ENCODE peak calls at places on chromosomes 2 and 18, in eight cellular contexts. One of them, this sample, is unnamed.

GRCh38 chr2:152542995-152543481 is 174.2 kb downstream of the PRPF40A start:
- DNase-seq in NCI-H2029: no peak
- DNase-seq in mucosa of descending colon: no peak
- DNase-seq in AG04450: peak
- DNase-seq in fibroblast of lung: peak
- DNase-seq in hypothalamus: no peak
- DNase-seq in Caki2: peak
- DNase-seq in T1000: peak
- DNase-seq in this sample: no peak

GRCh38 chr2:222433381-222434173 is 9.2 kb downstream of the SGPP2 start:
- DNase-seq in T1000: no peak
- DNase-seq in mucosa of descending colon: no peak
- DNase-seq in hypothalamus: no peak
- DNase-seq in fibroblast of lung: no peak
- DNase-seq in AG04450: no peak
- DNase-seq in NCI-H2029: peak
- DNase-seq in Caki2: peak
- DNase-seq in this sample: peak

GRCh38 chr2:201465524-201465971 is 14.0 kb downstream of the STRADB start:
- DNase-seq in mucosa of descending colon: no peak
- DNase-seq in fibroblast of lung: no peak
- DNase-seq in Caki2: no peak
- DNase-seq in hypothalamus: peak
- DNase-seq in T1000: no peak
- DNase-seq in AG04450: no peak
- DNase-seq in NCI-H2029: no peak
- DNase-seq in this sample: no peak

GRCh38 chr18:75533954-75534353 is 106.5 kb upstream of the SMIM21 start:
- DNase-seq in T1000: no peak
- DNase-seq in AG04450: no peak
- DNase-seq in hypothalamus: no peak
- DNase-seq in mucosa of descending colon: no peak
- DNase-seq in fibroblast of lung: peak
- DNase-seq in NCI-H2029: no peak
- DNase-seq in Caki2: no peak
- DNase-seq in this sample: no peak

GRCh38 chr2:48844418-48845155 is 89.1 kb upstream of the LHCGR start:
- DNase-seq in hypothalamus: no peak
- DNase-seq in fibroblast of lung: peak
- DNase-seq in T1000: no peak
- DNase-seq in Caki2: no peak
- DNase-seq in NCI-H2029: no peak
- DNase-seq in mucosa of descending colon: no peak
- DNase-seq in AG04450: peak
- DNase-seq in this sample: no peak

GRCh38 chr18:61926532-61926931 is 33.7 kb upstream of the RNF152 start:
- DNase-seq in mucosa of descending colon: no peak
- DNase-seq in NCI-H2029: no peak
- DNase-seq in hypothalamus: no peak
- DNase-seq in fibroblast of lung: no peak
- DNase-seq in Caki2: no peak
- DNase-seq in AG04450: no peak
- DNase-seq in T1000: no peak
- DNase-seq in this sample: no peak

GRCh38 chr18:46481847-46482245 is 175.2 kb downstream of the LOXHD1 start:
- DNase-seq in AG04450: no peak
- DNase-seq in fibroblast of lung: peak
- DNase-seq in NCI-H2029: no peak
- DNase-seq in T1000: no peak
- DNase-seq in mucosa of descending colon: no peak
- DNase-seq in Caki2: no peak
- DNase-seq in hypothalamus: no peak
- DNase-seq in this sample: no peak

GRCh38 chr18:55031979-55032378 is 72.7 kb upstream of the CCDC68 start:
- DNase-seq in T1000: no peak
- DNase-seq in mucosa of descending colon: no peak
- DNase-seq in Caki2: no peak
- DNase-seq in AG04450: no peak
- DNase-seq in NCI-H2029: no peak
- DNase-seq in hypothalamus: no peak
- DNase-seq in fibroblast of lung: no peak
- DNase-seq in this sample: no peak

GRCh38 chr2:9984217-9984739 is 32.8 kb downstream of the GRHL1 start:
- DNase-seq in mucosa of descending colon: no peak
- DNase-seq in T1000: no peak
- DNase-seq in NCI-H2029: peak
- DNase-seq in hypothalamus: peak
- DNase-seq in Caki2: peak
- DNase-seq in fibroblast of lung: peak
- DNase-seq in AG04450: no peak
- DNase-seq in this sample: no peak

GRCh38 chr2:229226372-229226771 is 44.7 kb downstream of the PID1 start:
- DNase-seq in mucosa of descending colon: no peak
- DNase-seq in T1000: no peak
- DNase-seq in AG04450: no peak
- DNase-seq in fibroblast of lung: no peak
- DNase-seq in Caki2: no peak
- DNase-seq in hypothalamus: no peak
- DNase-seq in NCI-H2029: no peak
- DNase-seq in this sample: no peak

GRCh38 chr2:86017901-86018896 is 87.5 kb downstream of the POLR1A start:
- DNase-seq in AG04450: no peak
- DNase-seq in NCI-H2029: no peak
- DNase-seq in mucosa of descending colon: no peak
- DNase-seq in Caki2: peak
- DNase-seq in T1000: no peak
- DNase-seq in hypothalamus: no peak
- DNase-seq in fibroblast of lung: peak
- DNase-seq in this sample: no peak

GRCh38 chr2:218402491-218402901 is 2.8 kb downstream of the CTDSP1 start:
- DNase-seq in T1000: no peak
- DNase-seq in AG04450: no peak
- DNase-seq in mucosa of descending colon: no peak
- DNase-seq in Caki2: no peak
- DNase-seq in fibroblast of lung: no peak
- DNase-seq in hypothalamus: no peak
- DNase-seq in NCI-H2029: no peak
- DNase-seq in this sample: no peak

GRCh38 chr18:62399781-62400308 is 74.7 kb downstream of the TNFRSF11A start:
- DNase-seq in mucosa of descending colon: peak
- DNase-seq in Caki2: no peak
- DNase-seq in T1000: no peak
- DNase-seq in hypothalamus: no peak
- DNase-seq in AG04450: no peak
- DNase-seq in NCI-H2029: peak
- DNase-seq in fibroblast of lung: no peak
- DNase-seq in this sample: peak

GRCh38 chr2:185990861-185991525 is 252.4 kb downstream of the FSIP2 start:
- DNase-seq in Caki2: no peak
- DNase-seq in NCI-H2029: no peak
- DNase-seq in fibroblast of lung: peak
- DNase-seq in T1000: no peak
- DNase-seq in hypothalamus: no peak
- DNase-seq in AG04450: no peak
- DNase-seq in mucosa of descending colon: peak
- DNase-seq in this sample: no peak

GRCh38 chr2:38600242-38600891 is 2.4 kb downstream of the HNRNPLL start:
- DNase-seq in AG04450: no peak
- DNase-seq in NCI-H2029: no peak
- DNase-seq in Caki2: no peak
- DNase-seq in mucosa of descending colon: peak
- DNase-seq in fibroblast of lung: peak
- DNase-seq in hypothalamus: no peak
- DNase-seq in T1000: no peak
- DNase-seq in this sample: no peak

GRCh38 chr2:168738057-168738456 is 64.4 kb upstream of the NOSTRIN start:
- DNase-seq in mucosa of descending colon: peak
- DNase-seq in NCI-H2029: no peak
- DNase-seq in hypothalamus: no peak
- DNase-seq in fibroblast of lung: peak
- DNase-seq in AG04450: no peak
- DNase-seq in T1000: no peak
- DNase-seq in Caki2: no peak
- DNase-seq in this sample: no peak

GRCh38 chr2:235334179-235334578 is 159.7 kb upstream of the AGAP1 start:
- DNase-seq in AG04450: no peak
- DNase-seq in mucosa of descending colon: no peak
- DNase-seq in fibroblast of lung: no peak
- DNase-seq in NCI-H2029: no peak
- DNase-seq in T1000: no peak
- DNase-seq in hypothalamus: no peak
- DNase-seq in Caki2: no peak
- DNase-seq in this sample: no peak

GRCh38 chr2:140122001-140122400 is 1341.8 kb upstream of the NXPH2 start:
- DNase-seq in hypothalamus: no peak
- DNase-seq in Caki2: peak
- DNase-seq in mucosa of descending colon: no peak
- DNase-seq in fibroblast of lung: peak
- DNase-seq in AG04450: no peak
- DNase-seq in T1000: peak
- DNase-seq in NCI-H2029: no peak
- DNase-seq in this sample: no peak

GRCh38 chr18:13452448-13452811 is 233.9 kb downstream of the LDLRAD4 start:
- DNase-seq in NCI-H2029: no peak
- DNase-seq in hypothalamus: no peak
- DNase-seq in T1000: peak
- DNase-seq in Caki2: peak
- DNase-seq in fibroblast of lung: peak
- DNase-seq in mucosa of descending colon: no peak
- DNase-seq in AG04450: no peak
- DNase-seq in this sample: no peak

GRCh38 chr2:161238559-161239415 is 69.4 kb upstream of the PSMD14 start:
- DNase-seq in T1000: no peak
- DNase-seq in hypothalamus: peak
- DNase-seq in Caki2: peak
- DNase-seq in fibroblast of lung: peak
- DNase-seq in mucosa of descending colon: peak
- DNase-seq in AG04450: no peak
- DNase-seq in NCI-H2029: peak
- DNase-seq in this sample: peak

GRCh38 chr2:127525692-127526141 is 572 bp downstream of the IWS1 start:
- DNase-seq in T1000: no peak
- DNase-seq in fibroblast of lung: peak
- DNase-seq in AG04450: no peak
- DNase-seq in NCI-H2029: no peak
- DNase-seq in Caki2: peak
- DNase-seq in hypothalamus: no peak
- DNase-seq in mucosa of descending colon: peak
- DNase-seq in this sample: no peak

GRCh38 chr2:41962912-41963652 is 84.7 kb upstream of the PKDCC start:
- DNase-seq in NCI-H2029: no peak
- DNase-seq in T1000: no peak
- DNase-seq in Caki2: no peak
- DNase-seq in hypothalamus: no peak
- DNase-seq in mucosa of descending colon: no peak
- DNase-seq in fibroblast of lung: no peak
- DNase-seq in AG04450: no peak
- DNase-seq in this sample: no peak

GRCh38 chr18:66138642-66139041 is 387.8 kb downstream of the CDH7 start:
- DNase-seq in mucosa of descending colon: no peak
- DNase-seq in AG04450: no peak
- DNase-seq in NCI-H2029: no peak
- DNase-seq in hypothalamus: no peak
- DNase-seq in T1000: no peak
- DNase-seq in Caki2: no peak
- DNase-seq in fibroblast of lung: no peak
- DNase-seq in this sample: no peak

This sample was measured in NCI-H510A.